ENCODE peak calls at places on chromosomes 1 and 21, in six cellular contexts. D is BE2C; E is transverse colon; Q is RCC 7860; Z is activated CD4-positive, alpha-beta T cell treated with anti-CD3 and anti-CD28 coated beads, Interleukin-2, amount 10 ng/mL, durations not matched to agents 7 days and 5 days; O is GM23248. Y is an unnamed sample.

GRCh38 chr1:188689542-188689941 is 1788.1 kb downstream of the BRINP3 start:
- DNase-seq in D (no peak), E (no peak), Q (no peak), Z (no peak), O (no peak), Y (peak; percentile 4)

GRCh38 chr1:34825455-34826081 is 32.8 kb downstream of the GJA4 start:
- DNase-seq in D (no peak), E (peak; percentile 19), Q (no peak), Z (no peak), O (no peak), Y (no peak)

GRCh38 chr1:115669002-115669673 is 27.4 kb downstream of the VANGL1 start:
- DNase-seq in D (no peak), E (no peak), Q (peak; percentile 69), Z (no peak), O (peak; percentile 78), Y (peak; percentile 87)

GRCh38 chr1:23394664-23395063 is 25.0 kb upstream of the ZNF436 start:
- DNase-seq in D (peak; percentile 45), E (peak; percentile 70), Q (peak; percentile 56), Z (no peak), O (peak; percentile 91), Y (no peak)

GRCh38 chr1:187046293-187046692 is 217.5 kb downstream of the PLA2G4A start:
- DNase-seq in D (no peak), E (no peak), Q (no peak), Z (no peak), O (no peak), Y (no peak)

GRCh38 chr1:93322349-93322748 is 23.4 kb upstream of the DR1 start:
- DNase-seq in D (no peak), E (no peak), Q (no peak), Z (no peak), O (no peak), Y (peak; percentile 93)

GRCh38 chr1:203186091-203186445 is 436 bp downstream of the CHI3L1 start:
- DNase-seq in D (no peak), E (no peak), Q (no peak), Z (no peak), O (no peak), Y (no peak)

GRCh38 chr1:82160036-82160435 is 359.3 kb downstream of the ADGRL2 start:
- DNase-seq in D (no peak), E (no peak), Q (no peak), Z (no peak), O (peak; percentile 7), Y (peak; percentile 93)

GRCh38 chr21:36297938-36298572 is 21.9 kb upstream of the MORC3 start:
- DNase-seq in D (no peak), E (peak; percentile 85), Q (no peak), Z (peak; percentile 91), O (peak; percentile 82), Y (peak; percentile 96)

GRCh38 chr1:106995970-106996369 is 60.5 kb upstream of the PRMT6 start:
- DNase-seq in D (no peak), E (no peak), Q (no peak), Z (no peak), O (no peak), Y (no peak)

GRCh38 chr1:203271962-203272632 is 33.2 kb upstream of the BTG2 start:
- DNase-seq in D (no peak), E (peak; percentile 55), Q (no peak), Z (no peak), O (no peak), Y (no peak)

GRCh38 chr1:90716552-90717355 is at the start of gene BARHL2:
- DNase-seq in D (no peak), E (no peak), Q (no peak), Z (no peak), O (no peak), Y (no peak)

GRCh38 chr21:38989745-38990423 is 184.2 kb downstream of the ETS2 start:
- DNase-seq in D (peak; percentile 76), E (no peak), Q (peak; percentile 34), Z (no peak), O (peak; percentile 76), Y (peak; percentile 89)

GRCh38 chr1:46815133-46815532 is 16.3 kb downstream of the CYP4B1 start:
- DNase-seq in D (no peak), E (no peak), Q (no peak), Z (no peak), O (no peak), Y (no peak)

GRCh38 chr1:19436716-19437476 is 48.4 kb downstream of the CAPZB start:
- DNase-seq in D (no peak), E (peak; percentile 86), Q (peak; percentile 41), Z (no peak), O (peak; percentile 66), Y (peak; percentile 89)

GRCh38 chr1:36743286-36744005 is 260.7 kb upstream of the CSF3R start:
- DNase-seq in D (no peak), E (no peak), Q (no peak), Z (no peak), O (no peak), Y (no peak)

GRCh38 chr1:107326823-107327445 is 186.1 kb downstream of the NTNG1 start:
- DNase-seq in D (peak; percentile 54), E (no peak), Q (no peak), Z (no peak), O (peak; percentile 47), Y (peak; percentile 5)

GRCh38 chr1:8317647-8318360 is at the start of gene SLC45A1:
- DNase-seq in D (peak; percentile 69), E (peak; percentile 80), Q (peak; percentile 11), Z (peak; percentile 75), O (peak; percentile 89), Y (peak; percentile 70)

Y was measured in epithelial cell of esophagus.